ENCODE peak calls at places on chromosomes 12 and 14, in six cellular contexts. J, G, V, I, E and D are unnamed samples.

GRCh38 chr14:35949933-35950332 is 123.8 kb downstream of the BRMS1L start:
- DNase-seq in V (peak; percentile 31), J (no peak), G (peak; percentile 62), I (no peak), E (peak; percentile 61), D (no peak)

GRCh38 chr12:15852383-15852782 is 29.8 kb upstream of the STRAP start:
- DNase-seq in V (peak; percentile 21), G (no peak), I (no peak), E (no peak), J (no peak), D (no peak)

GRCh38 chr14:53596845-53597525 is 359.6 kb downstream of the BMP4 start:
- DNase-seq in E (peak; percentile 65), I (no peak), G (no peak), J (no peak), V (no peak), D (no peak)

GRCh38 chr14:78154827-78155226 is 15.3 kb upstream of the NRXN3 start:
- DNase-seq in I (no peak), J (no peak), G (peak; percentile 53), V (no peak), E (no peak), D (no peak)

GRCh38 chr12:75638792-75639191 is 127.4 kb upstream of the KRR1 start:
- DNase-seq in G (no peak), E (no peak), I (no peak), V (no peak), J (no peak), D (no peak)

GRCh38 chr14:68137704-68138619 is 318.4 kb downstream of the RAD51B start:
- DNase-seq in J (peak; percentile 84), V (peak; percentile 86), I (peak; percentile 5), G (peak; percentile 90), E (peak; percentile 98), D (no peak)

GRCh38 chr12:5976711-5977110 is 31.7 kb upstream of the ANO2 start:
- DNase-seq in J (no peak), I (no peak), V (no peak), G (no peak), E (no peak), D (no peak)

GRCh38 chr12:100156731-100157426 is 14.2 kb upstream of the BLTP3B start:
- DNase-seq in V (no peak), G (no peak), E (no peak), I (no peak), J (no peak), D (no peak)

GRCh38 chr12:100017056-100017455 is 32.3 kb upstream of the ANKS1B start:
- DNase-seq in J (no peak), V (no peak), G (no peak), I (no peak), E (peak; percentile 47), D (no peak)

GRCh38 chr12:111598637-111599458 is at the start of gene ATXN2:
- DNase-seq in V (peak; percentile 83), J (no peak), E (peak; percentile 14), G (peak; percentile 88), I (peak; percentile 97), D (peak; percentile 85)

GRCh38 chr12:93247313-93248057 is 130.2 kb upstream of the NUDT4 start:
- DNase-seq in G (no peak), V (no peak), I (no peak), J (no peak), E (no peak), D (peak; percentile 7)

GRCh38 chr12:78146365-78146772 is 315.7 kb downstream of the NAV3 start:
- DNase-seq in I (peak; percentile 5), G (peak; percentile 50), J (peak; percentile 27), V (peak; percentile 52), E (peak; percentile 47), D (peak; percentile 61)

GRCh38 chr12:57183939-57184725 is 32.5 kb upstream of the NXPH4 start:
- DNase-seq in G (no peak), E (no peak), I (no peak), V (no peak), J (no peak), D (no peak)

GRCh38 chr12:6235499-6235898 is 35.3 kb downstream of the CD9 start:
- DNase-seq in I (no peak), V (peak; percentile 87), J (no peak), E (peak; percentile 74), G (no peak), D (no peak)

GRCh38 chr12:117472983-117473382 is 111.6 kb upstream of the NOS1 start:
- DNase-seq in G (peak; percentile 83), I (peak; percentile 67), V (peak; percentile 18), E (peak; percentile 33), J (peak; percentile 10), D (no peak)

GRCh38 chr14:86973177-86973576 is 1019.8 kb downstream of the GALC start:
- DNase-seq in V (no peak), E (no peak), I (no peak), J (no peak), G (no peak), D (peak; percentile 1)

GRCh38 chr12:51925400-51926063 is 18.2 kb downstream of the ACVRL1 start:
- DNase-seq in J (no peak), I (no peak), V (no peak), G (no peak), E (no peak), D (no peak)
- TF ChIP-seq CTCF in J (no peak), I (no peak), V (no peak), G (no peak), E (no peak), D (no peak)

GRCh38 chr12:65856521-65856920 is 32.2 kb downstream of the HMGA2 start:
- DNase-seq in G (no peak), I (no peak), V (no peak), J (no peak), E (no peak), D (no peak)

GRCh38 chr12:65857875-65858274 is 33.6 kb downstream of the HMGA2 start:
- DNase-seq in I (no peak), G (no peak), J (no peak), V (no peak), E (no peak), D (no peak)

GRCh38 chr12:65854629-65855028 is 30.3 kb downstream of the HMGA2 start:
- DNase-seq in J (no peak), V (no peak), I (no peak), E (no peak), G (no peak), D (no peak)

GRCh38 chr12:65858831-65859230 is 34.5 kb downstream of the HMGA2 start:
- DNase-seq in V (no peak), G (no peak), J (no peak), I (no peak), E (peak; percentile 64), D (no peak)

DNA sequence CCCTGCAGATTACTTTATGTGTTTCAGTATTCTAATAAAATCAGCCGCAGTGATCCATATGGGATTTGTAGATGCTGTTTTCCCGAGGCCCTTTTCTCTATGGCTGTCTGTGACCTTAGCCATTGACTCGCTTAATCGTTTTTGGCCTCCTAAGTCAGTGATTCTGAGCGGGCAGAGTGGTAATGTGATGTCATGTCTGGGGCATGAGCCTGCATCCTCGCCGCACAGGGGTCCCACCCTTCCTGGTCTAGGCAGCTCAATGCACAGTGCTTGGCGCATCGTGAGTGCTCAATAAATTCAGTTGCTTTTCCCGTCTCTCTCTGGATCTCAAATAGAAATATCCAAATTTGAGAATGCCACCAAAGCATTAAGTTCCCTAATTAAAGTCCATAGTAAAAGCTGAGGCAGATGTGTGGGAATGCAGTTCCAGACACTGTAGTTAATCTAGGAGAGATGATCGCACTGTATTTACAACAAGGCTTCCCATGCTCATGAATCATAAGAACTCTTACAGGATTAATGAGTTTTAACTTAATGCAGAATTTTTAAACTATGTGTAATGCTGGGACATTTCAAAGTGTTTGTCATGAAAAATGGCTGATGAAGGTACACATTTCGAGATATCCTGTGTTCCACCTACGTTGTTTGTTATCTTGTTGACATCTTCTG is 29.3 kb downstream of the HMGA2 start:
- DNase-seq in I (no peak), E (no peak), V (peak; percentile 14), J (no peak), G (no peak), D (no peak)
- H3K4me1 ChIP-seq in I (peaks cover 3% of the 10 kb centered on the region), E (peaks cover 16% of the 10 kb centered on the region), V (peaks cover 10% of the 10 kb centered on the region), J (peaks cover 9% of the 10 kb centered on the region), G (no peaks in the 10 kb centered on the region), D (no peaks in the 10 kb centered on the region)

GRCh38 chr12:25728196-25728595 is 175.1 kb upstream of the LMNTD1 start:
- DNase-seq in I (no peak), G (no peak), J (no peak), E (no peak), V (no peak), D (no peak)

GRCh38 chr12:25725874-25726273 is 172.8 kb upstream of the LMNTD1 start:
- DNase-seq in I (no peak), J (no peak), E (no peak), G (no peak), V (peak; percentile 13), D (no peak)

GRCh38 chr12:25734529-25735180 is 181.6 kb upstream of the LMNTD1 start:
- DNase-seq in E (no peak), I (no peak), J (no peak), V (no peak), G (no peak), D (peak; percentile 15)

GRCh38 chr12:25733541-25733940 is 180.5 kb upstream of the LMNTD1 start:
- DNase-seq in E (no peak), G (no peak), J (no peak), V (no peak), I (no peak), D (no peak)

DNA sequence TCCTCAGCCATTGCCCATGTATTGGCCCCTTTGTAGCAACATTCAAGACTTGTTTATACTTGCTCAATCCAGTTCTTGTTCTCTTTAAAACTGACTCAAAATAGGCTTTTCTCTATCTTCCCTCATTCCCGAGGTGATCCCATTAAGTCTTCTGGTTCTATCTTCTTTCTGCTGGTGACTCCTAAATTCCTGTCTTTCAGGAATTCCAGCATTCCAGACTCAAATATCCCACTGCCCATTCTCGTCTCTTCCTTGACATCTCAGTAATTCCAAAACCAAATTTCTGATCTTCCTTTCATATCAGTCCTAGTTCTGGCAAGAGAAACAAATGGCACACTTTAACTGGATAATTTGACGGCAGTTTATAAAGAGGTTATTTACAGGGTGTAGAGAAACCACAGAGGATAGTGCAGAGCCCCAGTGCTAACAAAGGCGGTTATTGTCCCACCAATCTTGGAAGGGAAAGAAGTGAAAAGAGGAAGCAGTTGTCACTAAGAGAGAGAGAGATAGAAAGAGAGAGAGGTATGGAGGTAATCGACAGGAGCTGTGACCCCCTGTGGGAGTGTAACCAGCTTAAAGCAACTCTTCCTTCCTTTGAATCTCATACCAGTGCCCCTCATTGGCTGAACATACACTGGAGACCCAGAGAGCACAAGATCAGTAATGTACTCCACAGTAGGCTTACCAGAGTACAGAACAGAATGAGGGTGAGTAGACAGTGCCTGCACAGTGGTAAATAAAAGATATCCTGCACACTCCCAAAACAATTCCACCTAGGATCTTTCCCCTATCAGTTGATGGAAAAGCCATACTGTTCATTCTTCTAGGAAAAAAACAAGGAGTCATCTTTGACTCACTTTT is 177.6 kb upstream of the LMNTD1 start:
- DNase-seq in J (no peak), V (no peak), E (peak; percentile 25), G (peak; percentile 8), I (no peak), D (no peak)
- TF ChIP-seq EZH2phosphoT487 in J (no peak), V (no peak), E (no peak), G (no peak), I (no peak), D (no peak)

GRCh38 chr14:23286020-23286903 is at the start of gene HOMEZ:
- DNase-seq in V (peak; percentile 98), E (peak; percentile 98), I (peak; percentile 97), J (peak; percentile 92), G (peak; percentile 98), D (peak; percentile 98)
- TF ChIP-seq CTCF in V (no peak), E (no peak), I (no peak), J (no peak), G (peak; percentile 10), D (peak; percentile 27)

GRCh38 chr12:3214508-3215365 is 137.6 kb downstream of the TSPAN9 start:
- DNase-seq in V (no peak), J (no peak), G (peak; percentile 85), I (no peak), E (peak; percentile 16), D (peak; percentile 40)
- H3K4me1 ChIP-seq in V (peaks cover 7% of the 10 kb centered on the region), J (no peaks in the 10 kb centered on the region), G (peaks cover 29% of the 10 kb centered on the region), I (peaks cover 33% of the 10 kb centered on the region), E (no peaks in the 10 kb centered on the region), D (peaks cover 24% of the 10 kb centered on the region)